ENCODE peak calls at places on chromosomes 3 and 15, in six cellular contexts. Z is astrocyte of the spinal cord; M is mucosa of descending colon; L is iris pigment epithelial cell; S is H7; T is activated naive CD8-positive, alpha-beta T cell treated with anti-CD3 and anti-CD28 coated beads, Interleukin-2, amount 50 U/mL, for 16 hours. E is an unnamed sample.

GRCh38 chr3:171772427-171773056 is 37.7 kb downstream of the PLD1 start:
- DNase-seq in Z (peak), S (peak), L (peak), M (no peak), T (no peak), E (no peak)

GRCh38 chr3:49006591-49007067 is 562 bp upstream of the WDR6 start:
- DNase-seq in L (peak), M (no peak), S (no peak), T (no peak), Z (peak), E (no peak)

GRCh38 chr15:40095381-40096093 is 13.1 kb downstream of the BMF start:
- DNase-seq in S (no peak), Z (no peak), M (no peak), L (no peak), T (no peak), E (no peak)

GRCh38 chr3:31004025-31004678 is 109.7 kb upstream of the GADL1 start:
- DNase-seq in M (no peak), S (no peak), L (peak), Z (peak), T (no peak), E (no peak)

GRCh38 chr3:137616019-137616418 is 148.1 kb upstream of the SOX14 start:
- DNase-seq in Z (no peak), S (no peak), T (no peak), M (no peak), L (no peak), E (no peak)

GRCh38 chr3:307182-307581 is 110.6 kb downstream of the CHL1 start:
- DNase-seq in Z (no peak), T (no peak), S (no peak), M (no peak), L (no peak), E (no peak)

GRCh38 chr15:89360294-89360971 is 25.8 kb upstream of the POLG start:
- DNase-seq in S (peak), L (no peak), M (no peak), T (no peak), Z (no peak), E (no peak)

GRCh38 chr3:171976526-171976925 is 62.9 kb upstream of the FNDC3B start:
- DNase-seq in T (no peak), Z (peak), M (no peak), L (peak), S (no peak), E (no peak)

GRCh38 chr15:42324308-42324707 is 35.0 kb upstream of the CAPN3 start:
- DNase-seq in M (no peak), Z (no peak), T (no peak), L (peak), S (no peak), E (no peak)

GRCh38 chr3:21795152-21795837 is 44.3 kb upstream of the ZNF385D start:
- DNase-seq in M (no peak), S (no peak), L (no peak), Z (no peak), T (no peak), E (no peak)

GRCh38 chr3:64184621-64185020 is 40.6 kb downstream of the PRICKLE2 start:
- DNase-seq in M (no peak), S (no peak), Z (peak), L (peak), T (no peak), E (no peak)

GRCh38 chr15:77666296-77666660 is 33.6 kb upstream of the LINGO1 start:
- DNase-seq in M (no peak), Z (no peak), S (no peak), L (no peak), T (no peak), E (no peak)

GRCh38 chr15:84784262-84784661 is 32.9 kb upstream of the ALPK3 start:
- DNase-seq in L (no peak), M (no peak), T (no peak), S (no peak), Z (no peak), E (no peak)

GRCh38 chr15:46461416-46461815 is 826.6 kb downstream of the SQOR start:
- DNase-seq in L (no peak), M (no peak), S (no peak), Z (no peak), T (no peak), E (no peak)

GRCh38 chr15:32941823-32942222 is 224.0 kb downstream of the GREM1 start:
- DNase-seq in M (no peak), L (no peak), Z (no peak), T (no peak), S (no peak), E (no peak)

GRCh38 chr15:89329329-89330084 is 5.1 kb downstream of the POLG start:
- DNase-seq in T (no peak), Z (no peak), S (no peak), M (no peak), L (no peak), E (no peak)

GRCh38 chr15:98420837-98421236 is 227.5 kb upstream of the IGF1R start:
- DNase-seq in T (no peak), Z (no peak), L (no peak), S (peak), M (no peak), E (no peak)

GRCh38 chr3:50221413-50222168 is 14.4 kb upstream of the GNAI2 start:
- DNase-seq in L (no peak), M (no peak), S (peak), T (no peak), Z (no peak), E (no peak)

GRCh38 chr3:178671261-178672191 is 135.3 kb downstream of the KCNMB2 start:
- DNase-seq in L (peak), M (no peak), S (no peak), T (no peak), Z (peak), E (no peak)

GRCh38 chr3:197137741-197138140 is 108.1 kb upstream of the MELTF start:
- DNase-seq in T (no peak), L (peak), Z (no peak), S (no peak), M (no peak), E (no peak)

GRCh38 chr3:16906679-16907078 is 21.9 kb downstream of the PLCL2 start:
- DNase-seq in L (peak), Z (peak), T (no peak), M (no peak), S (no peak), E (no peak)

GRCh38 chr3:15556512-15556911 is 35.0 kb upstream of the COLQ start:
- DNase-seq in M (no peak), Z (no peak), S (no peak), L (no peak), T (no peak), E (no peak)

GRCh38 chr15:74867562-74868458 is 5.4 kb downstream of the SCAMP2 start:
- DNase-seq in S (no peak), M (no peak), L (no peak), Z (no peak), T (no peak), E (no peak)

GRCh38 chr3:74752290-74752689 is 137.8 kb upstream of the CNTN3 start:
- DNase-seq in L (no peak), Z (no peak), M (no peak), T (no peak), S (no peak), E (no peak)

GRCh38 chr3:183254816-183255730 is 2.0 kb downstream of the B3GNT5 start:
- DNase-seq in M (no peak), L (peak), T (no peak), Z (peak), S (peak), E (no peak)

GRCh38 chr15:40567111-40567510 is 2.0 kb upstream of the RPUSD2 start:
- DNase-seq in T (no peak), Z (no peak), M (no peak), S (peak), L (no peak), E (no peak)

GRCh38 chr3:8593022-8593817 is 51.4 kb downstream of the SSUH2 start:
- DNase-seq in L (no peak), M (no peak), S (no peak), Z (no peak), T (no peak), E (no peak)

GRCh38 chr3:55549172-55549571 is 62.1 kb upstream of the WNT5A start:
- DNase-seq in M (no peak), S (no peak), T (no peak), L (peak), Z (no peak), E (no peak)

GRCh38 chr15:81506936-81507335 is 132.9 kb upstream of the TMC3 start:
- DNase-seq in Z (no peak), M (no peak), S (no peak), L (no peak), T (no peak), E (no peak)

GRCh38 chr3:129989391-129989790 is 14.9 kb downstream of the TRH start:
- DNase-seq in S (no peak), Z (no peak), L (no peak), M (no peak), T (no peak), E (no peak)

GRCh38 chr15:96054606-96055005 is 275.9 kb upstream of the NR2F2 start:
- DNase-seq in Z (no peak), S (no peak), T (no peak), L (peak), M (no peak), E (no peak)

GRCh38 chr15:70026991-70027390 is 70.7 kb downstream of the TLE3 start:
- DNase-seq in T (no peak), M (no peak), Z (no peak), S (no peak), L (no peak), E (no peak)

GRCh38 chr15:84600331-84600686 is 500 bp upstream of the ZSCAN2 start:
- DNase-seq in L (peak), S (peak), Z (peak), M (peak), T (peak), E (peak)

GRCh38 chr3:183211390-183211789 is 41.7 kb upstream of the B3GNT5 start:
- DNase-seq in S (no peak), Z (no peak), L (no peak), T (no peak), M (no peak), E (no peak)

GRCh38 chr3:19065027-19065426 is 83.3 kb upstream of the KCNH8 start:
- DNase-seq in L (no peak), T (no peak), Z (no peak), M (no peak), S (peak), E (no peak)

GRCh38 chr3:194384569-194385001 is 14.5 kb downstream of the GP5 start:
- DNase-seq in Z (no peak), S (peak), M (no peak), T (no peak), L (no peak), E (no peak)

GRCh38 chr3:39150803-39151631 is 2.4 kb downstream of the CSRNP1 start:
- DNase-seq in L (peak), M (peak), T (no peak), S (peak), Z (peak), E (no peak)

GRCh38 chr3:76369170-76369569 is 583.8 kb upstream of the ZNF717 start:
- DNase-seq in T (no peak), S (no peak), Z (peak), L (peak), M (no peak), E (no peak)

GRCh38 chr15:101114146-101114545 is 137.7 kb downstream of the CHSY1 start:
- DNase-seq in L (no peak), M (no peak), T (no peak), Z (no peak), S (peak), E (no peak)

E was measured in stimulated activated CD8-positive, alpha-beta memory T cell treated with anti-CD3 and anti-CD28 coated beads, Interleukin-15, amount 100 ng/mL, for 4 hours.